ENCODE peak calls at places on chromosomes 2 and 18, in seven cellular contexts. O is CD8-positive, alpha-beta T cell; G is NCI-H774; E is skeletal muscle cell; N is Right ventricle myocardium superior; D is ecto neural progenitor cell; P is effector CD4-positive, alpha-beta T cell. M is an unnamed sample.

GRCh38 chr2:26298638-26299393 is 47.1 kb upstream of the SELENOI start:
- DNase-seq in O (peak), G (no peak), D (peak), E (no peak), N (peak), P (no peak), M (no peak)

GRCh38 chr2:229875549-229875948 is 46.3 kb downstream of the TRIP12 start:
- DNase-seq in N (no peak), O (no peak), G (no peak), E (no peak), D (no peak), P (no peak), M (no peak)

GRCh38 chr2:28137221-28137620 is 246.7 kb downstream of the BABAM2 start:
- DNase-seq in E (peak), O (no peak), N (no peak), P (no peak), D (no peak), G (no peak), M (no peak)

GRCh38 chr2:7011376-7012083 is 94.3 kb downstream of the RNF144A start:
- DNase-seq in E (peak), N (no peak), O (no peak), P (no peak), D (no peak), G (no peak), M (no peak)

GRCh38 chr2:129936334-129936934 is 43.0 kb upstream of the RAB6C start:
- DNase-seq in D (no peak), N (no peak), P (no peak), G (no peak), E (no peak), O (no peak), M (peak)

GRCh38 chr2:239735829-239736357 is 289.2 kb downstream of the NDUFA10 start:
- DNase-seq in P (no peak), N (peak), E (no peak), G (no peak), O (no peak), D (no peak), M (no peak)

GRCh38 chr18:39655341-39655740 is 2089.7 kb upstream of the CELF4 start:
- DNase-seq in N (no peak), G (no peak), E (no peak), P (no peak), O (no peak), D (no peak), M (no peak)

GRCh38 chr2:20609349-20609994 is 41.4 kb downstream of the HS1BP3 start:
- DNase-seq in P (no peak), O (no peak), D (no peak), G (no peak), E (peak), N (peak), M (peak)

GRCh38 chr18:12403601-12404506 is 3.9 kb upstream of the PRELID3A start:
- DNase-seq in N (no peak), G (no peak), D (no peak), O (no peak), P (no peak), E (peak), M (no peak)

GRCh38 chr2:131094655-131095281 is 1.5 kb upstream of the FAM168B start:
- DNase-seq in N (no peak), G (no peak), O (no peak), D (no peak), E (no peak), P (no peak), M (no peak)

GRCh38 chr2:42092084-42092996 is 44.5 kb downstream of the PKDCC start:
- DNase-seq in E (no peak), D (no peak), O (no peak), G (no peak), N (no peak), P (no peak), M (no peak)

GRCh38 chr18:43847164-43848091 is 570.1 kb upstream of the SYT4 start:
- DNase-seq in G (no peak), D (no peak), N (no peak), E (no peak), P (no peak), O (no peak), M (no peak)

GRCh38 chr2:201127570-201127969 is 11.6 kb downstream of the CFLAR start:
- DNase-seq in P (peak), D (no peak), N (no peak), E (no peak), O (no peak), G (no peak), M (no peak)

GRCh38 chr2:234911271-234911670 is 40.5 kb upstream of the SH3BP4 start:
- DNase-seq in N (no peak), P (no peak), E (peak), G (no peak), O (no peak), D (no peak), M (no peak)

GRCh38 chr18:79681484-79682387 is 2.1 kb downstream of the CTDP1 start:
- DNase-seq in P (peak), G (no peak), E (no peak), N (no peak), O (peak), D (no peak), M (no peak)

GRCh38 chr2:100765481-100765880 is 54.5 kb upstream of the NPAS2 start:
- DNase-seq in G (no peak), P (no peak), D (no peak), E (no peak), O (no peak), N (no peak), M (no peak)

GRCh38 chr18:58276640-58277456 is 232.8 kb downstream of the NEDD4L start:
- DNase-seq in P (no peak), G (no peak), N (no peak), E (no peak), D (no peak), O (no peak), M (no peak)

GRCh38 chr2:53028259-53028658 is 739.3 kb upstream of the CHAC2 start:
- DNase-seq in D (no peak), P (no peak), N (no peak), O (no peak), E (no peak), G (no peak), M (no peak)

GRCh38 chr18:78973357-78974083 is 6.1 kb upstream of the SALL3 start:
- DNase-seq in N (no peak), O (no peak), D (no peak), P (no peak), E (no peak), G (no peak), M (no peak)

GRCh38 chr2:175136334-175137215 is 31.4 kb downstream of the ATF2 start:
- DNase-seq in G (no peak), E (no peak), N (no peak), D (no peak), P (no peak), O (no peak), M (no peak)

GRCh38 chr2:134087371-134087921 is 166.4 kb upstream of the MGAT5 start:
- DNase-seq in N (no peak), O (no peak), D (no peak), E (no peak), P (no peak), G (no peak), M (no peak)

M was measured in NCI-H1436.